ENCODE peak calls at places on chromosomes 11 and 22, in five cellular contexts. O, K, L, S and C are unnamed samples.

GRCh38 chr22:27492566-27493201 is 308.9 kb downstream of the MN1 start:
- DNase-seq in K (no peak), S (no peak), L (no peak), O (no peak), C (no peak)

GRCh38 chr22:30390974-30391691 is 3.9 kb upstream of the RNF215 start:
- DNase-seq in L (peak), K (peak), O (peak), S (peak), C (peak)

GRCh38 chr11:63663809-63664208 is 7.4 kb downstream of the ATL3 start:
- DNase-seq in O (peak), L (no peak), K (no peak), S (no peak), C (peak)

GRCh38 chr11:69704508-69705245 is 855 bp upstream of the FGF19 start:
- DNase-seq in S (no peak), L (peak), K (no peak), O (no peak), C (no peak)

GRCh38 chr11:126109941-126110731 is 47.5 kb upstream of the CDON start:
- DNase-seq in L (no peak), O (no peak), S (no peak), K (no peak), C (peak)

GRCh38 chr11:108085672-108086071 is 35.7 kb upstream of the ACAT1 start:
- DNase-seq in O (no peak), L (no peak), K (no peak), S (no peak), C (no peak)

GRCh38 chr22:29343313-29343805 is 27.9 kb upstream of the RASL10A start:
- DNase-seq in O (peak), S (no peak), K (no peak), L (no peak), C (no peak)

GRCh38 chr11:120096756-120097191 is 41.1 kb downstream of the TRIM29 start:
- DNase-seq in S (no peak), K (no peak), L (no peak), O (peak), C (no peak)

GRCh38 chr11:132980721-132981120 is 551.6 kb downstream of the OPCML start:
- DNase-seq in O (no peak), K (no peak), L (no peak), S (no peak), C (no peak)

GRCh38 chr22:43451651-43452050 is 39.8 kb downstream of the MPPED1 start:
- DNase-seq in S (no peak), O (no peak), K (no peak), L (no peak), C (no peak)

GRCh38 chr11:10197091-10197490 is 96.9 kb downstream of the SBF2 start:
- DNase-seq in L (no peak), K (no peak), O (peak), S (no peak), C (no peak)